ENCODE peak calls at places on chromosome 5, in four cellular contexts. C is GM12892, Y is HepG2, R is H1. W is an unnamed sample.

GRCh38 chr5:179802950-179803562 is 3.6 kb downstream of the MGAT4B start:
- DNase-seq in C (no peak), Y (no peak), R (peak; percentile 59), W (no peak)

GRCh38 chr5:151208481-151208914 is 15.4 kb downstream of the CCDC69 start:
- DNase-seq in C (no peak), Y (no peak), R (no peak), W (no peak)

GRCh38 chr5:64690417-64691151 is at the start of gene SHISAL2B:
- DNase-seq in C (peak; percentile 21), Y (no peak), R (peak; percentile 87), W (peak; percentile 37)

GRCh38 chr5:116575635-116576042 is 1.0 kb upstream of the SEMA6A start:
- DNase-seq in C (no peak), Y (no peak), R (peak; percentile 73), W (peak; percentile 5)

GRCh38 chr5:883475-884181 is 9.0 kb downstream of the BRD9 start:
- DNase-seq in C (no peak), Y (no peak), R (no peak), W (no peak)

GRCh38 chr5:74309050-74309449 is 331.5 kb downstream of the ENC1 start:
- DNase-seq in C (no peak), Y (no peak), R (no peak), W (no peak)

GRCh38 chr5:142492781-142493281 is 168.0 kb upstream of the SPRY4 start:
- DNase-seq in C (no peak), Y (no peak), R (no peak), W (no peak)

GRCh38 chr5:102654559-102655354 is 100.3 kb upstream of the PAM start:
- DNase-seq in C (no peak), Y (no peak), R (no peak), W (no peak)

GRCh38 chr5:53256746-53257145 is 147.2 kb upstream of the MOCS2 start:
- DNase-seq in C (no peak), Y (no peak), R (no peak), W (no peak)

GRCh38 chr5:41503321-41503720 is 7.1 kb downstream of the PLCXD3 start:
- DNase-seq in C (no peak), Y (no peak), R (no peak), W (no peak)

GRCh38 chr5:14268236-14268701 is 125.1 kb downstream of the TRIO start:
- DNase-seq in C (no peak), Y (peak; percentile 76), R (no peak), W (no peak)

GRCh38 chr5:31939151-31939550 is 235.0 kb downstream of the GOLPH3 start:
- DNase-seq in C (no peak), Y (no peak), R (no peak), W (no peak)

GRCh38 chr5:75551471-75551870 is 39.8 kb downstream of the POLK start:
- DNase-seq in C (no peak), Y (no peak), R (no peak), W (no peak)

GRCh38 chr5:165228184-165228583 is 1722.8 kb downstream of the MAT2B start:
- DNase-seq in C (no peak), Y (no peak), R (no peak), W (no peak)

GRCh38 chr5:6453937-6454560 is 5.4 kb downstream of the UBE2QL1 start:
- DNase-seq in C (no peak), Y (no peak), R (no peak), W (no peak)

GRCh38 chr5:68178579-68178978 is 37.0 kb upstream of the PIK3R1 start:
- DNase-seq in C (no peak), Y (no peak), R (no peak), W (no peak)

GRCh38 chr5:92907914-92908606 is 673.0 kb downstream of the NR2F1-AS1 start:
- DNase-seq in C (no peak), Y (peak; percentile 81), R (no peak), W (no peak)

GRCh38 chr5:128111818-128112448 is 28.4 kb downstream of the SLC12A2 start:
- DNase-seq in C (no peak), Y (no peak), R (no peak), W (no peak)

GRCh38 chr5:410911-411517 is 32.0 kb upstream of the EXOC3 start:
- DNase-seq in C (no peak), Y (no peak), R (no peak), W (no peak)

GRCh38 chr5:324736-325612 is 3.5 kb downstream of the AHRR start:
- DNase-seq in C (no peak), Y (no peak), R (peak; percentile 42), W (no peak)

GRCh38 chr5:154278908-154279307 is 88.4 kb downstream of the GALNT10 start:
- DNase-seq in C (no peak), Y (no peak), R (no peak), W (no peak)

GRCh38 chr5:64838803-64839202 is 70.1 kb downstream of the CWC27 start:
- DNase-seq in C (no peak), Y (no peak), R (no peak), W (no peak)

GRCh38 chr5:10288600-10289213 is 19.0 kb downstream of the CMBL start:
- DNase-seq in C (peak; percentile 45), Y (no peak), R (no peak), W (peak; percentile 47)

GRCh38 chr5:101728933-101729332 is 567.2 kb downstream of the SLCO4C1 start:
- DNase-seq in C (no peak), Y (peak; percentile 1), R (no peak), W (no peak)

GRCh38 chr5:27172708-27173107 is 134.3 kb upstream of the CDH9 start:
- DNase-seq in C (no peak), Y (no peak), R (no peak), W (no peak)

GRCh38 chr5:96597441-96598020 is 64.6 kb upstream of the CAST start:
- DNase-seq in C (no peak), Y (no peak), R (no peak), W (no peak)

GRCh38 chr5:116313366-116313765 is 228.5 kb downstream of the COMMD10 start:
- DNase-seq in C (no peak), Y (no peak), R (no peak), W (no peak)

GRCh38 chr5:72882989-72883388 is 66.5 kb downstream of the TNPO1 start:
- DNase-seq in C (no peak), Y (no peak), R (no peak), W (no peak)

GRCh38 chr5:133391349-133392136 is 220.8 kb downstream of the FSTL4 start:
- DNase-seq in C (no peak), Y (no peak), R (peak; percentile 19), W (no peak)

GRCh38 chr5:10566556-10567068 is 2.7 kb downstream of the ANKRD33B start:
- DNase-seq in C (no peak), Y (no peak), R (no peak), W (no peak)

GRCh38 chr5:84450617-84451414 is 66.1 kb upstream of the EDIL3 start:
- DNase-seq in C (no peak), Y (no peak), R (no peak), W (no peak)
- TF ChIP-seq TAF1 in C (no peak), Y (no peak), R (no peak), W (no peak)

GRCh38 chr5:126965061-126965475 is 65.3 kb downstream of the MARCHF3 start:
- DNase-seq in C (no peak), Y (no peak), R (no peak), W (no peak)
- TF ChIP-seq POLR2AphosphoS5 in C (no peak), Y (no peak), R (no peak), W (no peak)

DNA sequence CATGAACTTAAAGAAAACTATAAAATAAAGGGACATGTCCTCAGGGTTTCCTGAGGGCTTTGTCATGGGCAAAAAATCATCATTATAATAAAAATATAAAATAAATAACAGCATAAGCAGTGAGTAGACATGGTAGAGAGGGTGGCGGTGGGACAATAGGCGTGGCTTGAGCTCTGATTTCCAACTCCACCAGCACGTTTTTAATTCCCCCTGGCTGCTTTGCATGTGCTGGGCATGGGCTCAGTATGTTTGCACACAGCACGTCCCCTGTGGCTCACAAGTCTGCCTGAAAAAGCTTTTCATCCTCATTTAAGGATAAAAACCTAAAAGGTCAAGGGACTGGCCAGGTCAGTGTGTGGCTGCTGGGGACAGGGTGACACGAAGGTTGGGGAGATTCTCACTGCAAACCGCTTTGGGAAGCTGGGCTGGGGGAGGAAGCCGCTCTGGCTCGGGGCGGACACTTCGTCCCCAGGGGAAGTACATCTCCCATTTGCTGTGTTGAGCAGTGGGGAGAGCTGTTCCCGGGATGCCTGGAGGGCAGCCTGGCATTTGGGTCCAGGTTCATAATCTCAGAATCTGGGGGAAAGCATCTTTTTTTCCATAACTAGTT is 32.6 kb downstream of the NKX2-5 start:
- DNase-seq in C (no peak), Y (no peak), R (peak; percentile 52), W (no peak)
- TF ChIP-seq TAF1 in C (no peak), Y (no peak), R (no peak), W (no peak)

GRCh38 chr5:139863855-139864558 is 68.4 kb downstream of the PSD2 start:
- DNase-seq in C (peak; percentile 71), Y (peak; percentile 28), R (peak; percentile 89), W (peak; percentile 77)

GRCh38 chr5:139862313-139862712 is 66.7 kb downstream of the PSD2 start:
- DNase-seq in C (no peak), Y (no peak), R (no peak), W (no peak)

GRCh38 chr5:139861889-139862207 is 66.2 kb downstream of the PSD2 start:
- DNase-seq in C (no peak), Y (no peak), R (no peak), W (no peak)

GRCh38 chr5:139862803-139863202 is 67.2 kb downstream of the PSD2 start:
- DNase-seq in C (no peak), Y (no peak), R (no peak), W (no peak)

GRCh38 chr5:139863361-139863760 is 67.8 kb downstream of the PSD2 start:
- DNase-seq in C (no peak), Y (no peak), R (no peak), W (no peak)
- TF ChIP-seq POLR2AphosphoS5 in C (no peak), Y (no peak), R (no peak), W (no peak)

DNA sequence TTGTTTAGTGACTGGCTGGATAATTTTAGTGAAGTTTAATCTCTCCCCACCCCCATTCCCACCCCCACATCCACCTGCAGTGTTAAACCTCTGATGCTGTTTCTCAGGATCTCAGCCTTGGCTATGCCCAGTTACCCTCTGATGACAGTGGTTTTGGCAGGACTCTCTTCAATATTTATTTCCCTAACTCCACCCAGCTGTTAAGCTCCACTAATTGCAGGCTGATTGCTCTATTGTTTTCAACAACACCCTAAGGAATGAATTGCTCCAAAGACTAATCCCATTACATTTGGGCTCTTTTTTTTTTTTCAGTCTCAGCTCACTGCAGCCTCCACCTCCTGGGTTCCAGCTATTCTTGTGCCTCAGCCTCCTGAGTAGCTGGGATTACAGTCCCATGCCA is 46.3 kb downstream of the PHAX start:
- DNase-seq in C (no peak), Y (no peak), R (no peak), W (no peak)
- TF ChIP-seq TAF1 in C (no peak), Y (no peak), R (no peak), W (no peak)